ENCODE peak calls at places on chromosomes 3 and 15, in ten cellular contexts. R is GM04503, L is LNCaP clone FGC, M is T-helper 17 cell, C is SHP77, G is caudate nucleus, Y is AG04450, Q is body of pancreas, F is hepatic stellate cell, E is COR-L47. O is an unnamed sample.

GRCh38 chr15:62758126-62758951 is 284.2 kb upstream of the TPM1 start:
- DNase-seq in R (peak), L (no peak), M (no peak), C (no peak), G (peak), Y (no peak), Q (peak), F (peak), E (no peak), O (peak)

GRCh38 chr15:26134152-26134551 is 271.0 kb upstream of the ATP10A start:
- DNase-seq in R (no peak), L (no peak), M (no peak), C (no peak), G (no peak), Y (no peak), Q (no peak), F (no peak), E (no peak), O (no peak)

GRCh38 chr3:184968115-184968514 is 156.1 kb downstream of the VPS8 start:
- DNase-seq in R (no peak), L (no peak), M (no peak), C (no peak), G (no peak), Y (no peak), Q (no peak), F (no peak), E (no peak), O (no peak)

GRCh38 chr15:63234479-63234878 is 42.9 kb upstream of the APH1B start:
- DNase-seq in R (no peak), L (peak), M (no peak), C (no peak), G (peak), Y (no peak), Q (peak), F (no peak), E (no peak), O (no peak)

GRCh38 chr15:44554934-44555723 is 18.2 kb downstream of the EIF3J start:
- DNase-seq in R (no peak), L (peak), M (no peak), C (no peak), G (no peak), Y (no peak), Q (no peak), F (no peak), E (no peak), O (no peak)

GRCh38 chr3:9151240-9151639 is 98.2 kb downstream of the SRGAP3 start:
- DNase-seq in R (peak), L (no peak), M (no peak), C (no peak), G (no peak), Y (no peak), Q (no peak), F (no peak), E (no peak), O (no peak)

GRCh38 chr3:65265942-65266341 is 578.1 kb upstream of the ADAMTS9 start:
- DNase-seq in R (no peak), L (no peak), M (no peak), C (no peak), G (no peak), Y (no peak), Q (no peak), F (no peak), E (no peak), O (no peak)

GRCh38 chr3:163773136-163773535 is 1305.2 kb downstream of the SI start:
- DNase-seq in R (no peak), L (no peak), M (no peak), C (no peak), G (no peak), Y (no peak), Q (no peak), F (no peak), E (no peak), O (no peak)

GRCh38 chr15:100725121-100726069 is 123.0 kb downstream of the ASB7 start:
- DNase-seq in R (peak), L (no peak), M (no peak), C (no peak), G (no peak), Y (peak), Q (no peak), F (no peak), E (no peak), O (peak)

GRCh38 chr15:70447081-70447480 is 316.3 kb downstream of the UACA start:
- DNase-seq in R (no peak), L (no peak), M (no peak), C (no peak), G (no peak), Y (no peak), Q (no peak), F (no peak), E (no peak), O (no peak)

GRCh38 chr15:90851114-90851513 is 17.3 kb upstream of the FURIN start:
- DNase-seq in R (no peak), L (no peak), M (peak), C (no peak), G (no peak), Y (no peak), Q (no peak), F (no peak), E (no peak), O (no peak)

GRCh38 chr15:76169013-76169412 is 109.2 kb downstream of the TMEM266 start:
- DNase-seq in R (no peak), L (no peak), M (no peak), C (peak), G (no peak), Y (no peak), Q (no peak), F (no peak), E (no peak), O (no peak)

GRCh38 chr3:16377847-16378302 is 112.9 kb downstream of the OXNAD1 start:
- DNase-seq in R (no peak), L (no peak), M (no peak), C (no peak), G (peak), Y (no peak), Q (no peak), F (no peak), E (no peak), O (no peak)

GRCh38 chr15:76252249-76252648 is 59.0 kb downstream of the ETFA start:
- DNase-seq in R (no peak), L (no peak), M (no peak), C (no peak), G (no peak), Y (no peak), Q (no peak), F (no peak), E (no peak), O (no peak)

GRCh38 chr3:188362405-188362831 is 208.5 kb downstream of the LPP start:
- DNase-seq in R (peak), L (peak), M (no peak), C (peak), G (no peak), Y (no peak), Q (no peak), F (peak), E (no peak), O (peak)

GRCh38 chr3:188434594-188434993 is 280.6 kb downstream of the LPP start:
- DNase-seq in R (no peak), L (no peak), M (no peak), C (no peak), G (no peak), Y (no peak), Q (no peak), F (no peak), E (no peak), O (no peak)

GRCh38 chr3:50166309-50167019 is 11.3 kb downstream of the SEMA3F start:
- DNase-seq in R (no peak), L (no peak), M (no peak), C (no peak), G (no peak), Y (no peak), Q (no peak), F (no peak), E (no peak), O (no peak)

GRCh38 chr3:168250415-168250861 is 154.7 kb upstream of the GOLIM4 start:
- DNase-seq in R (no peak), L (no peak), M (no peak), C (no peak), G (no peak), Y (no peak), Q (no peak), F (no peak), E (peak), O (no peak)

GRCh38 chr3:105791134-105791533 is 77.7 kb downstream of the CBLB start:
- DNase-seq in R (peak), L (no peak), M (no peak), C (no peak), G (no peak), Y (no peak), Q (no peak), F (peak), E (no peak), O (peak)

GRCh38 chr3:32313723-32314473 is 75.4 kb downstream of the CMTM8 start:
- DNase-seq in R (no peak), L (no peak), M (no peak), C (no peak), G (peak), Y (no peak), Q (no peak), F (no peak), E (no peak), O (no peak)

GRCh38 chr15:66228807-66229557 is 24.6 kb downstream of the MEGF11 start:
- DNase-seq in R (no peak), L (no peak), M (no peak), C (no peak), G (no peak), Y (no peak), Q (no peak), F (no peak), E (no peak), O (no peak)

GRCh38 chr3:125003369-125003853 is 52.4 kb downstream of the HEG1 start:
- DNase-seq in R (no peak), L (no peak), M (no peak), C (no peak), G (no peak), Y (peak), Q (peak), F (no peak), E (no peak), O (no peak)

GRCh38 chr3:113231391-113231790 is 20.0 kb downstream of the BOC start:
- DNase-seq in R (peak), L (no peak), M (no peak), C (no peak), G (no peak), Y (no peak), Q (no peak), F (peak), E (no peak), O (peak)

O was measured in BJ.